ENCODE peak calls at places on chromosomes 6 and 20, in ten cellular contexts. One of them, this sample, is unnamed.

GRCh38 chr6:162151050-162151658 is 576.4 kb downstream of the PRKN start:
- DNase-seq in H1: no peak
- DNase-seq in tibial nerve: no peak
- DNase-seq in stomach: no peak
- DNase-seq in transverse colon: no peak
- DNase-seq in esophagus muscularis mucosa: no peak
- DNase-seq in A549: no peak
- DNase-seq in K562: no peak
- DNase-seq in HepG2: no peak
- DNase-seq in ovary: no peak
- DNase-seq in this sample: no peak

GRCh38 chr6:40577672-40578071 is 9.5 kb downstream of the LRFN2 start:
- DNase-seq in tibial nerve: no peak
- DNase-seq in H1: no peak
- DNase-seq in transverse colon: no peak
- DNase-seq in esophagus muscularis mucosa: no peak
- DNase-seq in HepG2: no peak
- DNase-seq in A549: no peak
- DNase-seq in ovary: no peak
- DNase-seq in stomach: no peak
- DNase-seq in K562: no peak
- DNase-seq in this sample: no peak

GRCh38 chr6:146871613-146872465 is 273.1 kb downstream of the ADGB start:
- DNase-seq in HepG2: peak
- DNase-seq in ovary: no peak
- DNase-seq in tibial nerve: no peak
- DNase-seq in H1: no peak
- DNase-seq in stomach: no peak
- DNase-seq in K562: no peak
- DNase-seq in transverse colon: no peak
- DNase-seq in A549: no peak
- DNase-seq in esophagus muscularis mucosa: no peak
- DNase-seq in this sample: no peak

GRCh38 chr6:70312165-70312564 is 9.3 kb upstream of the COL9A1 start:
- DNase-seq in K562: no peak
- DNase-seq in tibial nerve: no peak
- DNase-seq in A549: no peak
- DNase-seq in esophagus muscularis mucosa: no peak
- DNase-seq in transverse colon: no peak
- DNase-seq in HepG2: peak
- DNase-seq in H1: no peak
- DNase-seq in stomach: no peak
- DNase-seq in ovary: no peak
- DNase-seq in this sample: no peak

GRCh38 chr20:8895472-8895871 is 173.4 kb upstream of the PLCB4 start:
- DNase-seq in ovary: no peak
- DNase-seq in transverse colon: no peak
- DNase-seq in esophagus muscularis mucosa: no peak
- DNase-seq in HepG2: no peak
- DNase-seq in stomach: no peak
- DNase-seq in tibial nerve: no peak
- DNase-seq in K562: no peak
- DNase-seq in A549: no peak
- DNase-seq in H1: no peak
- DNase-seq in this sample: no peak

GRCh38 chr6:163926642-163927041 is 512.1 kb downstream of the QKI start:
- DNase-seq in H1: no peak
- DNase-seq in esophagus muscularis mucosa: no peak
- DNase-seq in transverse colon: no peak
- DNase-seq in A549: no peak
- DNase-seq in HepG2: no peak
- DNase-seq in stomach: no peak
- DNase-seq in tibial nerve: no peak
- DNase-seq in ovary: no peak
- DNase-seq in K562: no peak
- DNase-seq in this sample: peak

GRCh38 chr20:15220778-15221565 is 883.6 kb upstream of the FLRT3 start:
- DNase-seq in ovary: no peak
- DNase-seq in tibial nerve: no peak
- DNase-seq in stomach: no peak
- DNase-seq in K562: no peak
- DNase-seq in transverse colon: no peak
- DNase-seq in H1: no peak
- DNase-seq in HepG2: peak
- DNase-seq in A549: no peak
- DNase-seq in esophagus muscularis mucosa: no peak
- DNase-seq in this sample: no peak

GRCh38 chr6:135403584-135403983 is 94.0 kb downstream of the AHI1 start:
- DNase-seq in ovary: no peak
- DNase-seq in K562: no peak
- DNase-seq in tibial nerve: no peak
- DNase-seq in transverse colon: no peak
- DNase-seq in HepG2: no peak
- DNase-seq in stomach: no peak
- DNase-seq in A549: no peak
- DNase-seq in H1: no peak
- DNase-seq in esophagus muscularis mucosa: no peak
- DNase-seq in this sample: no peak

GRCh38 chr20:64232794-64233193 is 22.8 kb upstream of the PCMTD2 start:
- DNase-seq in transverse colon: no peak
- DNase-seq in ovary: no peak
- DNase-seq in tibial nerve: no peak
- DNase-seq in HepG2: no peak
- DNase-seq in H1: no peak
- DNase-seq in A549: no peak
- DNase-seq in esophagus muscularis mucosa: no peak
- DNase-seq in stomach: no peak
- DNase-seq in K562: no peak
- DNase-seq in this sample: no peak

GRCh38 chr20:35952480-35953410 is 1.6 kb downstream of the SCAND1 start:
- DNase-seq in stomach: no peak
- DNase-seq in A549: peak
- DNase-seq in K562: no peak
- DNase-seq in transverse colon: no peak
- DNase-seq in tibial nerve: no peak
- DNase-seq in esophagus muscularis mucosa: no peak
- DNase-seq in H1: no peak
- DNase-seq in ovary: no peak
- DNase-seq in HepG2: peak
- DNase-seq in this sample: no peak

GRCh38 chr6:72218125-72218524 is 331.8 kb downstream of the RIMS1 start:
- DNase-seq in ovary: no peak
- DNase-seq in esophagus muscularis mucosa: no peak
- DNase-seq in stomach: peak
- DNase-seq in HepG2: peak
- DNase-seq in K562: no peak
- DNase-seq in transverse colon: no peak
- DNase-seq in A549: peak
- DNase-seq in H1: peak
- DNase-seq in tibial nerve: no peak
- DNase-seq in this sample: no peak

GRCh38 chr6:2432258-2432657 is 186.9 kb upstream of the GMDS start:
- DNase-seq in A549: no peak
- DNase-seq in HepG2: no peak
- DNase-seq in transverse colon: no peak
- DNase-seq in H1: no peak
- DNase-seq in ovary: no peak
- DNase-seq in stomach: no peak
- DNase-seq in esophagus muscularis mucosa: no peak
- DNase-seq in tibial nerve: no peak
- DNase-seq in K562: no peak
- DNase-seq in this sample: no peak

GRCh38 chr6:72552938-72553337 is 68.9 kb upstream of the KCNQ5 start:
- DNase-seq in stomach: no peak
- DNase-seq in HepG2: no peak
- DNase-seq in A549: no peak
- DNase-seq in transverse colon: no peak
- DNase-seq in H1: no peak
- DNase-seq in esophagus muscularis mucosa: no peak
- DNase-seq in K562: no peak
- DNase-seq in tibial nerve: no peak
- DNase-seq in ovary: no peak
- DNase-seq in this sample: no peak

GRCh38 chr20:44856442-44856841 is 29.1 kb upstream of the YWHAB start:
- DNase-seq in esophagus muscularis mucosa: peak
- DNase-seq in A549: no peak
- DNase-seq in tibial nerve: no peak
- DNase-seq in transverse colon: no peak
- DNase-seq in stomach: peak
- DNase-seq in H1: no peak
- DNase-seq in K562: no peak
- DNase-seq in ovary: no peak
- DNase-seq in HepG2: peak
- DNase-seq in this sample: no peak

GRCh38 chr6:36769161-36769675 is 70.0 kb downstream of the CPNE5 start:
- DNase-seq in ovary: no peak
- DNase-seq in K562: no peak
- DNase-seq in transverse colon: no peak
- DNase-seq in H1: no peak
- DNase-seq in tibial nerve: no peak
- DNase-seq in A549: no peak
- DNase-seq in HepG2: no peak
- DNase-seq in stomach: no peak
- DNase-seq in esophagus muscularis mucosa: no peak
- DNase-seq in this sample: no peak
- TF ChIP-seq EP300 in ovary: no peak
- TF ChIP-seq EP300 in K562: no peak
- TF ChIP-seq EP300 in transverse colon: no peak
- TF ChIP-seq EP300 in H1: no peak
- TF ChIP-seq EP300 in tibial nerve: no peak
- TF ChIP-seq EP300 in A549: no peak
- TF ChIP-seq EP300 in HepG2: no peak
- TF ChIP-seq EP300 in stomach: no peak
- TF ChIP-seq EP300 in esophagus muscularis mucosa: no peak
- TF ChIP-seq EP300 in this sample: no peak

DNA sequence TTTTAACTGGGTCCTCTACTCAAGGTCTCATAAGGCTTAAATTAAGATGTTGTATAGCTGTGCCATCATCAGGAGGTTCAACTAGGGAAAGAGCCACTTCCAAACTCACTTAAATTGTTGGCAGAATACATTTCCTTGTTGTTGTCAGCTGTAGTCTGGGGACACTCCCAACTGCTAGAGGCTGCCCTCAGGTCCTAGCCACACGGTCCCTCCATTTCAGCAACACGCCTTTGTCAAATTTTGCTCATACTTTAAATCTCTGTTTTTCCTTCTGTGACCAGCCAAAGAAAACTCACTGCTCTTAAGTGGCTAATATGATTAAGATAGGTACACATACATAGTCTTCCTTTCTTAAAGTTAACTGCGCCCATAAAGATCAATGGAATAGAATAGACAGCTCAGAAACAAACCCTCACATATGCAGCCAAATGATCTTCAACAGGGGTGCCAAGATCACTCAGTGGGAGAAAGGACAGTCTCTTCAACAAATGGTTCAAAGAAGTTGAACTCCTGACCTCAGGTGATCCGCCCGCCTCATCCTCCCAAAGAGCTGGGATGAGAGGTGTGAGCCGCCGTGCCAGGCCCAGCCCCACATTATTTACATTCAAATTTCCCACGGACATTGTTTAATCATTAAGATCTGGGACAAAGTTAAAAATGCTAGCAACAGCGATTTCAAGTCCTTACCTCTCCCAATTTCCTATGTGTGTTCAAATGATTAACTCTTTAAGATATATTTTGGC is 76.4 kb upstream of the ELOVL5 start:
- DNase-seq in K562: no peak
- DNase-seq in stomach: no peak
- DNase-seq in tibial nerve: no peak
- DNase-seq in HepG2: no peak
- DNase-seq in H1: no peak
- DNase-seq in transverse colon: no peak
- DNase-seq in A549: no peak
- DNase-seq in ovary: no peak
- DNase-seq in esophagus muscularis mucosa: no peak
- DNase-seq in this sample: no peak
- TF ChIP-seq EP300 in K562: no peak
- TF ChIP-seq EP300 in stomach: no peak
- TF ChIP-seq EP300 in tibial nerve: no peak
- TF ChIP-seq EP300 in HepG2: no peak
- TF ChIP-seq EP300 in H1: no peak
- TF ChIP-seq EP300 in transverse colon: no peak
- TF ChIP-seq EP300 in A549: no peak
- TF ChIP-seq EP300 in ovary: no peak
- TF ChIP-seq EP300 in esophagus muscularis mucosa: no peak
- TF ChIP-seq EP300 in this sample: no peak

DNA sequence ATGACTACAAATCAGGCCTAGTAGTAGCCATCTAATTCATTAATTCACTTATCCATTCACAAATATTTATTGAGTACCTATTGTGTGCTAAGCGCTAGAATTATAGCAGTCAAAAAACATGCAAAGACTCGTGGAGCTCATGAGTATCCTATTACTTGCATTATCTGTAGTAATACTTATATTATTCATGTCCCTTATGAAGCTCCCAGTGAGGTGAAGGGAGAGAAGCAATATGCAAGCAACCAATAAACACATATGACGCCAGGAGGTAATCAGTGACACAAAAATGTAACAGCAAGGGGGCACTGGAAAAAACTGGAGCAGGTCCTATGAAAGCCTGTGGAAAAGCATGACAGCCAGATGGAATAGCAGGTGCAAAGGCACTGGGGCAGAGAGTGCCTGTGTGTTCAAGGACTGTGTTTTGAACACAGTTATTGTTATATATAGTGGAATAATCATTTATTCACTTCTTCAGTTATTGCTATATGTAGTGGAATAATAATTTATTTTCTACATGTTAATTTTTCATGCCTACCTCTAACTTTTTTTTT is 109.5 kb downstream of the KIF13A start:
- DNase-seq in transverse colon: no peak
- DNase-seq in esophagus muscularis mucosa: no peak
- DNase-seq in tibial nerve: no peak
- DNase-seq in H1: no peak
- DNase-seq in ovary: no peak
- DNase-seq in A549: no peak
- DNase-seq in K562: no peak
- DNase-seq in HepG2: no peak
- DNase-seq in stomach: no peak
- DNase-seq in this sample: no peak
- TF ChIP-seq EP300 in transverse colon: no peak
- TF ChIP-seq EP300 in esophagus muscularis mucosa: no peak
- TF ChIP-seq EP300 in tibial nerve: no peak
- TF ChIP-seq EP300 in H1: no peak
- TF ChIP-seq EP300 in ovary: no peak
- TF ChIP-seq EP300 in A549: no peak
- TF ChIP-seq EP300 in K562: no peak
- TF ChIP-seq EP300 in HepG2: no peak
- TF ChIP-seq EP300 in stomach: no peak
- TF ChIP-seq EP300 in this sample: no peak

DNA sequence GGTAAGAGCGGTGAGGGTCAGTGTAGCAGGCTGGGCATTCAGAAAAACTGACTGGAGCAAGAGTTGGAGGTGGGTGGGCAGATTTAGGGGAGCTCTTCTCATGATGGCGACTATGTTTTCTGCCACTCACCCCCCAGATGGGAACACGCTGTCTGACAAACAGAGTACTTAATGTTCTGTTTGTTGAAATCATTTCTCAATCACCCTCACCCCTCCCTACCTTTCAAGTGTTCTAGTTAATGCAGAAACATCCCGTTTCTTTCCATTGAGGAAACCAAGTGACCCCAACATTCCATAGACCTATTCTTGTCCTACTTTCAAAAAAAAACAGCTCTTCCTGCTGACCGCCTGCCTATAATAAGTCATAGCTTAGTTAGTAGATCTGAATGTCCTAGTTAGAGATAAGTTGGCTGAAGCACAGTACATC is 132.5 kb upstream of the NEDD9 start:
- DNase-seq in H1: no peak
- DNase-seq in stomach: no peak
- DNase-seq in HepG2: peak
- DNase-seq in A549: no peak
- DNase-seq in esophagus muscularis mucosa: no peak
- DNase-seq in transverse colon: no peak
- DNase-seq in K562: no peak
- DNase-seq in ovary: peak
- DNase-seq in tibial nerve: no peak
- DNase-seq in this sample: no peak
- TF ChIP-seq EP300 in H1: no peak
- TF ChIP-seq EP300 in stomach: peak
- TF ChIP-seq EP300 in HepG2: no peak
- TF ChIP-seq EP300 in A549: no peak
- TF ChIP-seq EP300 in esophagus muscularis mucosa: peak
- TF ChIP-seq EP300 in transverse colon: peak
- TF ChIP-seq EP300 in K562: no peak
- TF ChIP-seq EP300 in ovary: peak
- TF ChIP-seq EP300 in tibial nerve: peak
- TF ChIP-seq EP300 in this sample: peak

This sample was measured in sigmoid colon.